ENCODE peak calls at places on chromosome X, in eight cellular contexts. T is stomach, K is adrenal gland, X is esophagus muscularis mucosa, C is psoas muscle, N is uterus, S is tibial artery, G is K562. U is an unnamed sample.

GRCh38 chrX:132622130-132622529 is 133.3 kb upstream of the MBNL3 start:
- DNase-seq in X (no peak), G (peak), S (peak), K (no peak), N (no peak), T (no peak), C (no peak), U (no peak)

GRCh38 chrX:105098201-105098600 is 122.3 kb downstream of the TEX13A start:
- DNase-seq in S (no peak), N (no peak), T (no peak), K (no peak), X (no peak), C (no peak), G (no peak), U (no peak)

GRCh38 chrX:10045327-10046000 is 78.3 kb downstream of the CLDN34 start:
- DNase-seq in X (no peak), S (peak), K (peak), G (no peak), T (peak), N (no peak), C (peak), U (no peak)

GRCh38 chrX:1452497-1453389 is at the start of gene ASMTL:
- DNase-seq in T (peak), X (peak), S (peak), N (peak), C (peak), G (peak), K (peak), U (peak)

GRCh38 chrX:3119376-3119775 is 78.1 kb downstream of the ARSF start:
- DNase-seq in K (no peak), C (no peak), S (no peak), G (no peak), X (no peak), N (no peak), T (no peak), U (no peak)

GRCh38 chrX:118502121-118502794 is 6.6 kb downstream of the DOCK11 start:
- DNase-seq in S (no peak), X (no peak), G (peak), N (no peak), K (no peak), C (no peak), T (no peak), U (no peak)

GRCh38 chrX:71251456-71251973 is 2.4 kb downstream of the ZMYM3 start:
- DNase-seq in G (no peak), K (no peak), N (no peak), X (no peak), C (no peak), S (no peak), T (no peak), U (no peak)

GRCh38 chrX:136694491-136695087 is 46.6 kb downstream of the CD40LG start:
- DNase-seq in S (no peak), K (no peak), N (no peak), C (no peak), G (peak), T (no peak), X (no peak), U (no peak)

GRCh38 chrX:76366972-76367371 is 60.5 kb upstream of the MAGEE1 start:
- DNase-seq in T (no peak), C (no peak), N (no peak), K (no peak), X (no peak), G (no peak), S (no peak), U (no peak)

GRCh38 chrX:33149085-33149484 is 62.3 kb downstream of the DMD start:
- DNase-seq in G (no peak), S (no peak), C (no peak), N (no peak), K (no peak), X (no peak), T (no peak), U (no peak)

GRCh38 chrX:30949554-30949953 is 60.5 kb upstream of the TAB3 start:
- DNase-seq in G (no peak), K (no peak), N (no peak), S (no peak), T (no peak), X (no peak), C (no peak), U (no peak)

GRCh38 chrX:150150081-150150779 is 211.9 kb upstream of the EOLA2 start:
- DNase-seq in S (no peak), T (no peak), X (peak), K (no peak), C (no peak), N (no peak), G (no peak), U (no peak)

GRCh38 chrX:106894978-106895452 is 8.1 kb downstream of the RIPPLY1 start:
- DNase-seq in T (no peak), G (no peak), K (peak), N (peak), X (no peak), S (no peak), C (no peak), U (no peak)

GRCh38 chrX:121987163-121987562 is 939.8 kb downstream of the GLUD2 start:
- DNase-seq in K (no peak), C (no peak), X (no peak), N (no peak), S (no peak), T (no peak), G (no peak), U (no peak)

GRCh38 chrX:13287816-13288215 is 32.0 kb downstream of the ATXN3L start:
- DNase-seq in X (no peak), K (no peak), S (no peak), N (no peak), C (no peak), T (no peak), G (peak), U (no peak)

GRCh38 chrX:49191033-49191871 is 5.1 kb upstream of the PRICKLE3 start:
- DNase-seq in X (peak), G (peak), T (peak), S (peak), C (peak), K (peak), N (peak), U (peak)

GRCh38 chrX:13983734-13984133 is 46.0 kb downstream of the GEMIN8 start:
- DNase-seq in C (no peak), S (no peak), N (no peak), G (no peak), K (no peak), X (no peak), T (no peak), U (no peak)

GRCh38 chrX:147342197-147342596 is 527.7 kb upstream of the CXorf51A start:
- DNase-seq in C (no peak), K (no peak), T (no peak), X (no peak), S (no peak), G (no peak), N (no peak), U (no peak)

GRCh38 chrX:53285591-53285990 is 4.2 kb upstream of the IQSEC2 start:
- DNase-seq in C (no peak), K (no peak), X (no peak), G (no peak), N (no peak), S (no peak), T (no peak), U (peak)

GRCh38 chrX:123878177-123878576 is 18.3 kb downstream of the XIAP start:
- DNase-seq in K (no peak), X (no peak), S (no peak), N (no peak), G (no peak), C (no peak), T (no peak), U (no peak)

GRCh38 chrX:44344194-44344593 is 722 bp upstream of the EFHC2 start:
- DNase-seq in G (peak), K (no peak), C (no peak), T (peak), N (no peak), S (peak), X (no peak), U (no peak)

GRCh38 chrX:96987228-96987627 is 103.5 kb downstream of the RPA4 start:
- DNase-seq in S (no peak), G (no peak), K (no peak), C (no peak), T (no peak), X (no peak), N (no peak), U (no peak)

GRCh38 chrX:10074241-10074941 is 82.4 kb upstream of the CLCN4 start:
- DNase-seq in G (no peak), X (no peak), N (no peak), S (no peak), C (no peak), K (no peak), T (no peak), U (no peak)

GRCh38 chrX:69146739-69147138 is 18.5 kb downstream of the PJA1 start:
- DNase-seq in C (no peak), T (no peak), X (no peak), G (no peak), S (no peak), K (no peak), N (no peak), U (no peak)

GRCh38 chrX:130280901-130281300 is 12.2 kb upstream of the ZNF280C start:
- DNase-seq in N (no peak), S (no peak), T (no peak), K (no peak), X (no peak), G (no peak), C (no peak), U (no peak)

GRCh38 chrX:115939636-115940160 is 230.8 kb upstream of the AGTR2 start:
- DNase-seq in C (no peak), T (no peak), X (no peak), G (no peak), S (no peak), N (no peak), K (no peak), U (no peak)

GRCh38 chrX:21738145-21738949 is 19.6 kb downstream of the SMPX start:
- DNase-seq in K (no peak), X (no peak), C (peak), G (no peak), N (no peak), S (no peak), T (no peak), U (no peak)

GRCh38 chrX:42695800-42696358 is 82.1 kb downstream of the PPP1R2C start:
- DNase-seq in G (no peak), K (no peak), N (no peak), X (no peak), S (no peak), C (no peak), T (no peak), U (no peak)

DNA sequence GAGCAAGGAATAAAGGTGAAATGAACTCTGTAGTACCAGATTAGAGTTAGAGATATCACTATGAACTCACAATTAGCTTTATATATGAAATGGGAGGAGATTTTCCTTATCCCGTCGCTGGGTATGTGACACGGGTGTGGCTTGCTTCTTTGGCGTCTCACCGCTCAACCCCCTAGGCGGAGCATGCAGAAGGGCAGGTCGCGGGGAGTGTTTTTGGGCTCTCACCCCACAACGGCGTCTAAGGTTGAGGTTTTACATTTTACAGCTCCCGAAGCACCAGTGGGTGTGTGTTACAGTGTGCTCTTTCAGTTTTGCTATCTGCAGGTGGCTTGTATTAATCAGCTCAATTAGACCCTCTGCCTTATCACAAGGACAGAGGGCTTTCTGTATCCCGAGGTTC is 42.1 kb upstream of the MAGEB10 start:
- DNase-seq in T (no peak), S (no peak), N (no peak), G (no peak), C (no peak), K (no peak), X (no peak), U (no peak)
- H3K4me3 ChIP-seq in T (no peak), S (no peak), N (no peak), G (no peak), C (no peak), K (no peak), X (no peak), U (no peak)

GRCh38 chrX:110015915-110016314 is 13.0 kb downstream of the TMEM164 start:
- DNase-seq in C (no peak), X (no peak), N (no peak), K (peak), T (no peak), G (no peak), S (no peak), U (no peak)

GRCh38 chrX:110013968-110014367 is 11.1 kb downstream of the TMEM164 start:
- DNase-seq in S (no peak), N (no peak), C (no peak), T (no peak), G (no peak), K (no peak), X (no peak), U (no peak)

GRCh38 chrX:110008001-110008635 is 5.2 kb downstream of the TMEM164 start:
- DNase-seq in N (no peak), S (no peak), X (no peak), K (no peak), C (no peak), G (no peak), T (no peak), U (no peak)

GRCh38 chrX:110015027-110015426 is 12.1 kb downstream of the TMEM164 start:
- DNase-seq in C (no peak), N (no peak), S (no peak), T (no peak), K (peak), X (no peak), G (no peak), U (no peak)

GRCh38 chrX:110012818-110013484 is 10.0 kb downstream of the TMEM164 start:
- DNase-seq in T (peak), G (no peak), S (no peak), K (no peak), N (no peak), X (no peak), C (no peak), U (no peak)
- H3K27ac ChIP-seq in T (peak), G (no peak), S (no peak), K (no peak), N (no peak), X (no peak), C (peak), U (no peak)

GRCh38 chrX:103357871-103358270 is 1.6 kb downstream of the TCEAL9 start:
- DNase-seq in N (no peak), G (no peak), X (no peak), T (no peak), C (no peak), S (no peak), K (no peak), U (no peak)
- TF ChIP-seq CTCF in N (no peak), G (no peak), X (no peak), T (no peak), C (no peak), S (no peak), K (no peak), U (no peak)

GRCh38 chrX:18426004-18426320 is 554 bp downstream of the CDKL5 start:
- DNase-seq in T (no peak), C (no peak), K (no peak), G (no peak), N (no peak), X (no peak), S (no peak), U (no peak)

GRCh38 chrX:18422886-18423285 is 2.5 kb upstream of the CDKL5 start:
- DNase-seq in T (no peak), C (no peak), K (no peak), G (no peak), X (no peak), S (no peak), N (no peak), U (no peak)

GRCh38 chrX:18425199-18426003 is at the start of gene CDKL5:
- DNase-seq in X (peak), N (peak), T (peak), S (peak), C (peak), G (peak), K (peak), U (peak)

GRCh38 chrX:18424482-18425198 is 768 bp upstream of the CDKL5 start:
- DNase-seq in C (no peak), G (peak), T (no peak), X (no peak), S (no peak), K (peak), N (no peak), U (peak)

GRCh38 chrX:18428006-18428405 is 2.6 kb downstream of the CDKL5 start:
- DNase-seq in N (no peak), T (no peak), G (no peak), K (no peak), C (no peak), X (no peak), S (no peak), U (no peak)
- H3K4me3 ChIP-seq in N (no peak), T (no peak), G (no peak), K (no peak), C (no peak), X (no peak), S (no peak), U (no peak)

GRCh38 chrX:41003501-41004286 is 81.6 kb upstream of the USP9X start:
- DNase-seq in T (no peak), S (no peak), X (no peak), K (no peak), N (no peak), G (no peak), C (no peak), U (no peak)
- H3K27ac ChIP-seq in T (no peak), S (no peak), X (no peak), K (no peak), N (no peak), G (no peak), C (no peak), U (no peak)

GRCh38 chrX:24498181-24498580 is 33.1 kb downstream of the PDK3 start:
- DNase-seq in G (peak), S (peak), X (no peak), C (no peak), N (peak), T (no peak), K (no peak), U (peak)
- TF ChIP-seq CTCF in G (no peak), S (peak), X (peak), C (no peak), N (no peak), T (no peak), K (no peak), U (peak)

GRCh38 chrX:134624046-134624430 is 34.2 kb downstream of the PLAC1 start:
- DNase-seq in K (no peak), X (no peak), G (no peak), T (no peak), S (no peak), N (no peak), C (no peak), U (no peak)
- H3K4me3 ChIP-seq in K (no peak), X (no peak), G (no peak), T (no peak), S (no peak), N (no peak), C (no peak), U (no peak)

DNA sequence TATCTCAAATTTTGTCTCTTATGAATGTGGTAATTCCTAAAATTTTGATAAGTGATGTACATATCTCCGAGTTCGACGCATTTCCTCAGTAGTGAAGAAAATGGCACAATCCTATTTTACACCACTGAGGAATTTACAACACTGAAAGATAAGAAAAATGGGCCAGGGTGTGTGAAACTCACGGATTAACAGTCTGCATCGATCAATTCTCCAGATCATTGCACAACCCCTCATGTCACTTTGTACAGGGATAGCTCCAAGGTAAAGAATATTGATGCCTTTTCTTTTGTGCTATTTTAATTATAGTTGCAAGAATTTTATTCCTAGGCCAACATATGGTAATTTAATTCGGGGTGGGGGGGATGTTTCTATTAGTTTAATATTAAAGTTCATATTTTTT is 268.7 kb upstream of the VCX3A start:
- DNase-seq in C (no peak), X (no peak), S (no peak), N (no peak), G (no peak), T (no peak), K (no peak), U (no peak)
- H3K27ac ChIP-seq in C (no peak), X (no peak), S (no peak), N (no peak), G (no peak), T (no peak), K (no peak), U (no peak)

U was measured in Peyer's patch.